ENCODE peak calls at places on chromosomes 7 and 10, in seven cellular contexts. One of them, this sample, is unnamed.

GRCh38 chr7:148380581-148381419 is 209.8 kb upstream of the C7orf33 start:
- DNase-seq in GM12878: no peak
- DNase-seq in HCT116: no peak
- DNase-seq in stomach: no peak
- DNase-seq in GM23338: peak; percentile 0
- DNase-seq in upper lobe of left lung: no peak
- DNase-seq in endothelial cell of umbilical vein: no peak
- DNase-seq in this sample: no peak

GRCh38 chr7:85630904-85631582 is 444.2 kb upstream of the SEMA3D start:
- DNase-seq in GM12878: no peak
- DNase-seq in HCT116: no peak
- DNase-seq in stomach: no peak
- DNase-seq in GM23338: no peak
- DNase-seq in upper lobe of left lung: no peak
- DNase-seq in endothelial cell of umbilical vein: peak; percentile 69
- DNase-seq in this sample: no peak

GRCh38 chr7:156963472-156963871 is 14.0 kb downstream of the NOM1 start:
- DNase-seq in GM12878: no peak
- DNase-seq in HCT116: no peak
- DNase-seq in stomach: no peak
- DNase-seq in GM23338: no peak
- DNase-seq in upper lobe of left lung: no peak
- DNase-seq in endothelial cell of umbilical vein: no peak
- DNase-seq in this sample: no peak

GRCh38 chr10:60537697-60538096 is 148.0 kb upstream of the ANK3 start:
- DNase-seq in GM12878: no peak
- DNase-seq in HCT116: peak; percentile 37
- DNase-seq in stomach: no peak
- DNase-seq in GM23338: no peak
- DNase-seq in upper lobe of left lung: no peak
- DNase-seq in endothelial cell of umbilical vein: no peak
- DNase-seq in this sample: no peak

GRCh38 chr10:451021-451471 is 238.4 kb downstream of the DIP2C start:
- DNase-seq in GM12878: peak; percentile 58
- DNase-seq in HCT116: no peak
- DNase-seq in stomach: peak; percentile 60
- DNase-seq in GM23338: no peak
- DNase-seq in upper lobe of left lung: no peak
- DNase-seq in endothelial cell of umbilical vein: no peak
- DNase-seq in this sample: no peak

GRCh38 chr10:47262606-47263295 is 37.2 kb upstream of the GDF10 start:
- DNase-seq in GM12878: no peak
- DNase-seq in HCT116: no peak
- DNase-seq in stomach: no peak
- DNase-seq in GM23338: no peak
- DNase-seq in upper lobe of left lung: no peak
- DNase-seq in endothelial cell of umbilical vein: no peak
- DNase-seq in this sample: no peak

GRCh38 chr10:7260412-7260900 is 150.4 kb downstream of the SFMBT2 start:
- DNase-seq in GM12878: peak; percentile 30
- DNase-seq in HCT116: peak; percentile 22
- DNase-seq in stomach: no peak
- DNase-seq in GM23338: peak; percentile 84
- DNase-seq in upper lobe of left lung: peak; percentile 55
- DNase-seq in endothelial cell of umbilical vein: peak; percentile 64
- DNase-seq in this sample: no peak

GRCh38 chr10:11782793-11783557 is 40.2 kb upstream of the PROSER2 start:
- DNase-seq in GM12878: peak; percentile 35
- DNase-seq in HCT116: peak; percentile 51
- DNase-seq in stomach: no peak
- DNase-seq in GM23338: peak; percentile 86
- DNase-seq in upper lobe of left lung: no peak
- DNase-seq in endothelial cell of umbilical vein: peak; percentile 64
- DNase-seq in this sample: no peak

GRCh38 chr10:11776080-11776479 is 33.9 kb downstream of the ECHDC3 start:
- DNase-seq in GM12878: no peak
- DNase-seq in HCT116: no peak
- DNase-seq in stomach: no peak
- DNase-seq in GM23338: no peak
- DNase-seq in upper lobe of left lung: no peak
- DNase-seq in endothelial cell of umbilical vein: no peak
- DNase-seq in this sample: no peak

GRCh38 chr7:55245271-55245723 is 119.8 kb upstream of the LANCL2 start:
- DNase-seq in GM12878: no peak
- DNase-seq in HCT116: no peak
- DNase-seq in stomach: no peak
- DNase-seq in GM23338: no peak
- DNase-seq in upper lobe of left lung: no peak
- DNase-seq in endothelial cell of umbilical vein: no peak
- DNase-seq in this sample: no peak

GRCh38 chr10:132916421-132916841 is 25.9 kb downstream of the CFAP46 start:
- DNase-seq in GM12878: no peak
- DNase-seq in HCT116: no peak
- DNase-seq in stomach: peak; percentile 71
- DNase-seq in GM23338: no peak
- DNase-seq in upper lobe of left lung: no peak
- DNase-seq in endothelial cell of umbilical vein: no peak
- DNase-seq in this sample: no peak

GRCh38 chr10:90051053-90051452 is 349.7 kb downstream of the KIF20B start:
- DNase-seq in GM12878: no peak
- DNase-seq in HCT116: no peak
- DNase-seq in stomach: no peak
- DNase-seq in GM23338: no peak
- DNase-seq in upper lobe of left lung: no peak
- DNase-seq in endothelial cell of umbilical vein: no peak
- DNase-seq in this sample: no peak

DNA sequence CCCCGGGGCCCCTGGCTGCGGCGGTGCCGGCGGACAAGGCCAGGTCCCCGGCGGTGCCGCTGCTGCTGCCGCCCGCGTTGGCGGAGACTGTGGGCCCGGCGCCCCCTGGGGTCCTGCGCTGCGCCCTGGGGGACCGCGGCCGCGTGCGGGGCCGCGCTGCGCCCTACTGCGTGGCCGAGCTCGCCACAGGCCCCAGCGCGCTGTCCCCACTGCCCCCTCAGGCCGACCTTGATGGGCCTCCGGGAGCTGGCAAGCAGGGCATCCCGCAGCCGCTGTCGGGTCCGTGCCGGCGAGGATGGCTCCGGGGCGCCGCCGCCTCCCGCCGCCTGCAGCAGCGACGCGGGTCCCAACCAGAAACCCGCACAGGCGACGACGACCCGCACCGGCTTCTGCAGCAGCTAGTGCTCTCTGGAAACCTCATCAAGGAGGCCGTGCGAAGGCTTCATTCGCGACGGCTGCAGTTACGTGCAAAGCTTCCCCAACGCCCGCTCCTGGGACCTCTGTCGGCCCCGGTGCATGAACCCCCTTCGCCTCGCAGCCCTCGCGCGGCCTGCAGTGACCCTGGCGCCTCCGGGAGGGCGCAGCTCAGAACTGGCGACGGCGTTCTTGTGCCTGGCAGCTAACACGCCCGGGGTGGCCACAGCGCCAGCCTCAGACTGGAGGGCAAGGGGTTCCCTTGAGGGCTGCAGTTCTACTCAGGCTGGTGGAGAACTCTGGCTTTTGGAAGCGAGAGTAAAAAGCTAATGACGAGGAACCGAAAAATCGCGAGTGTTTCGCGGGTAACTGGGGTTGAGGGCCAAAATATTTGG is 804 bp downstream of the FRAT1 start:
- DNase-seq in GM12878: no peak
- DNase-seq in HCT116: no peak
- DNase-seq in stomach: peak; percentile 70
- DNase-seq in GM23338: peak; percentile 86
- DNase-seq in upper lobe of left lung: peak; percentile 79
- DNase-seq in endothelial cell of umbilical vein: peak; percentile 46
- DNase-seq in this sample: no peak
- TF ChIP-seq POLR2AphosphoS5 in GM12878: no peak
- TF ChIP-seq POLR2AphosphoS5 in HCT116: no peak
- TF ChIP-seq POLR2AphosphoS5 in stomach: no peak
- TF ChIP-seq POLR2AphosphoS5 in GM23338: no peak
- TF ChIP-seq POLR2AphosphoS5 in upper lobe of left lung: peak; percentile 4
- TF ChIP-seq POLR2AphosphoS5 in endothelial cell of umbilical vein: no peak
- TF ChIP-seq POLR2AphosphoS5 in this sample: no peak

DNA sequence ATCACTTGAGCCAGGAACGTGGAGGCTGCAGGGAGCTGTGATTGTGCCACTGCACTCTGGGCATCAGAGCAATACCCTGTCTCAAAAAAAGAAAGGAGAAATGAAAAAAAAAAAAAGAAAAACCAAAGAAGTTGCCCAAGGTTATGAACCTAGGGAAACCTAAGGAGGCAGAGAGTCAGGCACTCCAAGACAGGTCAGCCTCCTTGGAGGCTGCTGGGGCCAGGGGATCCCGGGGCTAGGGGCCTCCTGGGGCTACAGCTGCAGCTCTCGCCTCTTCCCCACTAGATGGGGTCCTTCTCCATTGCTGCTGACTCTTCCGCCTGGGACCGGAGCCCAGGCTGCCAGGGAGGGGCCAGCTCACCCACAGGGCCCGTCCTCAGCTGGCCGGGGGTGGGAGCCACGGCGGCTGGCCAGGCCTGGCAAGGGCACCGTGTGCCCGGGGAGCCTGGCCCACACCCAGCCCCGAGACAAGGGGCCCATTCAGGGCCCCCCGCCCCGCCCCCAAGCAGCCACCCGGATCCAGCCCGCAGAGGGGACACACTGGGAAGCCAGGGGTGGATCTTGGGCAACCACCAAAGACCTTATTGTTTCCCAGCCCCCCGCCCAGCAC is 1.7 kb upstream of the SPACDR start:
- DNase-seq in GM12878: no peak
- DNase-seq in HCT116: no peak
- DNase-seq in stomach: peak; percentile 87
- DNase-seq in GM23338: peak; percentile 87
- DNase-seq in upper lobe of left lung: peak; percentile 84
- DNase-seq in endothelial cell of umbilical vein: peak; percentile 73
- DNase-seq in this sample: peak; percentile 77
- TF ChIP-seq POLR2AphosphoS5 in GM12878: no peak
- TF ChIP-seq POLR2AphosphoS5 in HCT116: no peak
- TF ChIP-seq POLR2AphosphoS5 in stomach: no peak
- TF ChIP-seq POLR2AphosphoS5 in GM23338: peak; percentile 24
- TF ChIP-seq POLR2AphosphoS5 in upper lobe of left lung: peak; percentile 49
- TF ChIP-seq POLR2AphosphoS5 in endothelial cell of umbilical vein: peak; percentile 72
- TF ChIP-seq POLR2AphosphoS5 in this sample: peak; percentile 39

GRCh38 chr10:95600158-95600557 is 39.0 kb upstream of the SORBS1 start:
- DNase-seq in GM12878: no peak
- DNase-seq in HCT116: no peak
- DNase-seq in stomach: no peak
- DNase-seq in GM23338: peak; percentile 28
- DNase-seq in upper lobe of left lung: no peak
- DNase-seq in endothelial cell of umbilical vein: no peak
- DNase-seq in this sample: no peak

GRCh38 chr10:95597788-95598187 is 36.6 kb upstream of the SORBS1 start:
- DNase-seq in GM12878: no peak
- DNase-seq in HCT116: no peak
- DNase-seq in stomach: no peak
- DNase-seq in GM23338: no peak
- DNase-seq in upper lobe of left lung: no peak
- DNase-seq in endothelial cell of umbilical vein: no peak
- DNase-seq in this sample: no peak

GRCh38 chr10:95604630-95605029 is 43.5 kb upstream of the SORBS1 start:
- DNase-seq in GM12878: no peak
- DNase-seq in HCT116: no peak
- DNase-seq in stomach: no peak
- DNase-seq in GM23338: peak; percentile 52
- DNase-seq in upper lobe of left lung: no peak
- DNase-seq in endothelial cell of umbilical vein: no peak
- DNase-seq in this sample: no peak

GRCh38 chr10:95602382-95602781 is 41.2 kb upstream of the SORBS1 start:
- DNase-seq in GM12878: no peak
- DNase-seq in HCT116: no peak
- DNase-seq in stomach: no peak
- DNase-seq in GM23338: no peak
- DNase-seq in upper lobe of left lung: no peak
- DNase-seq in endothelial cell of umbilical vein: no peak
- DNase-seq in this sample: no peak

GRCh38 chr10:95601116-95601719 is 40.0 kb upstream of the SORBS1 start:
- DNase-seq in GM12878: peak; percentile 5
- DNase-seq in HCT116: peak; percentile 90
- DNase-seq in stomach: peak; percentile 87
- DNase-seq in GM23338: peak; percentile 98
- DNase-seq in upper lobe of left lung: peak; percentile 74
- DNase-seq in endothelial cell of umbilical vein: peak; percentile 89
- DNase-seq in this sample: peak; percentile 64
- TF ChIP-seq POLR2AphosphoS5 in GM12878: no peak
- TF ChIP-seq POLR2AphosphoS5 in HCT116: no peak
- TF ChIP-seq POLR2AphosphoS5 in stomach: peak; percentile 45
- TF ChIP-seq POLR2AphosphoS5 in GM23338: no peak
- TF ChIP-seq POLR2AphosphoS5 in upper lobe of left lung: no peak
- TF ChIP-seq POLR2AphosphoS5 in endothelial cell of umbilical vein: no peak
- TF ChIP-seq POLR2AphosphoS5 in this sample: no peak

DNA sequence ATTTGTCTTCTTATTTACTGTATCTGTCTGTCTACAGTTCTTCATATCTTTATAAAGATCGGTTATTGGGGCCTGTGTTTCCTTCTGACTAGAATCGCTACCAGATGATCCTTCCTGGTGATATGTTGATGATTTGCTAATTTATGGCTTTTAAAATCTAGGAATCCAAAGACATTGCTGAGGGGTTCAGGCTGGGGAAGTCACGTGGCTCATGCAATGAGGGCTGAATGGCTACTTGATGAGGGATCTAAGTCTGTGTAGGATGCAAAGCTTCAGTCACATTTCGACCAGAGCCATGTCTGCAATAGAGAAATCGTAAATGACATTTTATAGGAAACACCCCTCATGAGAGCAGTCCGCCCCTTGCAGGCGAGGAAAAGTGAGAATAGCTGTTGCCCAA is 536.2 kb downstream of the KCNMA1 start:
- DNase-seq in GM12878: no peak
- DNase-seq in HCT116: no peak
- DNase-seq in stomach: no peak
- DNase-seq in GM23338: no peak
- DNase-seq in upper lobe of left lung: no peak
- DNase-seq in endothelial cell of umbilical vein: no peak
- DNase-seq in this sample: no peak
- TF ChIP-seq POLR2AphosphoS5 in GM12878: no peak
- TF ChIP-seq POLR2AphosphoS5 in HCT116: no peak
- TF ChIP-seq POLR2AphosphoS5 in stomach: no peak
- TF ChIP-seq POLR2AphosphoS5 in GM23338: no peak
- TF ChIP-seq POLR2AphosphoS5 in upper lobe of left lung: no peak
- TF ChIP-seq POLR2AphosphoS5 in endothelial cell of umbilical vein: no peak
- TF ChIP-seq POLR2AphosphoS5 in this sample: no peak

GRCh38 chr7:4102231-4102841 is 579.8 kb upstream of the FOXK1 start:
- DNase-seq in GM12878: no peak
- DNase-seq in HCT116: no peak
- DNase-seq in stomach: no peak
- DNase-seq in GM23338: no peak
- DNase-seq in upper lobe of left lung: no peak
- DNase-seq in endothelial cell of umbilical vein: no peak
- DNase-seq in this sample: no peak
- TF ChIP-seq POLR2AphosphoS5 in GM12878: no peak
- TF ChIP-seq POLR2AphosphoS5 in HCT116: no peak
- TF ChIP-seq POLR2AphosphoS5 in stomach: no peak
- TF ChIP-seq POLR2AphosphoS5 in GM23338: no peak
- TF ChIP-seq POLR2AphosphoS5 in upper lobe of left lung: no peak
- TF ChIP-seq POLR2AphosphoS5 in endothelial cell of umbilical vein: no peak
- TF ChIP-seq POLR2AphosphoS5 in this sample: no peak

This sample was measured in breast epithelium.